ENCODE peak calls at places on chromosomes 16 and 17, in six cellular contexts. One of them, this sample, is unnamed.
A peak's percentile ranks its signal among the peaks of the same experiment; 100 is the strongest.

GRCh38 chr16:75424096-75424762 is 9.1 kb downstream of the CFDP1 start:
- DNase-seq in stimulated activated CD8-positive, alpha-beta memory T cell treated with anti-CD3 and anti-CD28 coated beads, Interleukin-7, amount 100 ng/mL, for 1 hour: no peak
- DNase-seq in stimulated activated CD4-positive, alpha-beta T cell treated with anti-CD3 and anti-CD28 coated beads, Interleukin-1b, Interleukin-23, amount 100 ng/mL, for 4 hours: no peak
- DNase-seq in NCI-H146: no peak
- DNase-seq in left kidney: peak; percentile 55
- DNase-seq in activated naive CD8-positive, alpha-beta T cell treated with anti-CD3 and anti-CD28 coated beads, Interleukin-2, amount 50 U/mL, for 24 hours: no peak
- DNase-seq in this sample: no peak

GRCh38 chr17:77442976-77443742 is 302.4 kb downstream of the SEC14L1 start:
- DNase-seq in stimulated activated CD8-positive, alpha-beta memory T cell treated with anti-CD3 and anti-CD28 coated beads, Interleukin-7, amount 100 ng/mL, for 1 hour: no peak
- DNase-seq in stimulated activated CD4-positive, alpha-beta T cell treated with anti-CD3 and anti-CD28 coated beads, Interleukin-1b, Interleukin-23, amount 100 ng/mL, for 4 hours: no peak
- DNase-seq in NCI-H146: no peak
- DNase-seq in left kidney: no peak
- DNase-seq in activated naive CD8-positive, alpha-beta T cell treated with anti-CD3 and anti-CD28 coated beads, Interleukin-2, amount 50 U/mL, for 24 hours: no peak
- DNase-seq in this sample: no peak

GRCh38 chr17:9432121-9432866 is 143.3 kb downstream of the STX8 start:
- DNase-seq in stimulated activated CD8-positive, alpha-beta memory T cell treated with anti-CD3 and anti-CD28 coated beads, Interleukin-7, amount 100 ng/mL, for 1 hour: no peak
- DNase-seq in stimulated activated CD4-positive, alpha-beta T cell treated with anti-CD3 and anti-CD28 coated beads, Interleukin-1b, Interleukin-23, amount 100 ng/mL, for 4 hours: no peak
- DNase-seq in NCI-H146: no peak
- DNase-seq in left kidney: peak; percentile 45
- DNase-seq in activated naive CD8-positive, alpha-beta T cell treated with anti-CD3 and anti-CD28 coated beads, Interleukin-2, amount 50 U/mL, for 24 hours: no peak
- DNase-seq in this sample: no peak

GRCh38 chr16:30775381-30776099 is 11.5 kb downstream of the ZNF629 start:
- DNase-seq in stimulated activated CD8-positive, alpha-beta memory T cell treated with anti-CD3 and anti-CD28 coated beads, Interleukin-7, amount 100 ng/mL, for 1 hour: peak; percentile 8
- DNase-seq in stimulated activated CD4-positive, alpha-beta T cell treated with anti-CD3 and anti-CD28 coated beads, Interleukin-1b, Interleukin-23, amount 100 ng/mL, for 4 hours: peak; percentile 52
- DNase-seq in NCI-H146: peak; percentile 91
- DNase-seq in left kidney: peak; percentile 97
- DNase-seq in activated naive CD8-positive, alpha-beta T cell treated with anti-CD3 and anti-CD28 coated beads, Interleukin-2, amount 50 U/mL, for 24 hours: peak; percentile 74
- DNase-seq in this sample: peak; percentile 60

GRCh38 chr17:80151333-80151732 is 4.4 kb upstream of the EIF4A3 start:
- DNase-seq in stimulated activated CD8-positive, alpha-beta memory T cell treated with anti-CD3 and anti-CD28 coated beads, Interleukin-7, amount 100 ng/mL, for 1 hour: no peak
- DNase-seq in stimulated activated CD4-positive, alpha-beta T cell treated with anti-CD3 and anti-CD28 coated beads, Interleukin-1b, Interleukin-23, amount 100 ng/mL, for 4 hours: no peak
- DNase-seq in NCI-H146: no peak
- DNase-seq in left kidney: no peak
- DNase-seq in activated naive CD8-positive, alpha-beta T cell treated with anti-CD3 and anti-CD28 coated beads, Interleukin-2, amount 50 U/mL, for 24 hours: no peak
- DNase-seq in this sample: no peak

GRCh38 chr17:4648741-4649140 is 7.3 kb upstream of the ALOX15 start:
- DNase-seq in stimulated activated CD8-positive, alpha-beta memory T cell treated with anti-CD3 and anti-CD28 coated beads, Interleukin-7, amount 100 ng/mL, for 1 hour: no peak
- DNase-seq in stimulated activated CD4-positive, alpha-beta T cell treated with anti-CD3 and anti-CD28 coated beads, Interleukin-1b, Interleukin-23, amount 100 ng/mL, for 4 hours: no peak
- DNase-seq in NCI-H146: peak; percentile 94
- DNase-seq in left kidney: no peak
- DNase-seq in activated naive CD8-positive, alpha-beta T cell treated with anti-CD3 and anti-CD28 coated beads, Interleukin-2, amount 50 U/mL, for 24 hours: no peak
- DNase-seq in this sample: peak; percentile 88

GRCh38 chr16:89113661-89114060 is 20.0 kb downstream of the ACSF3 start:
- DNase-seq in stimulated activated CD8-positive, alpha-beta memory T cell treated with anti-CD3 and anti-CD28 coated beads, Interleukin-7, amount 100 ng/mL, for 1 hour: no peak
- DNase-seq in stimulated activated CD4-positive, alpha-beta T cell treated with anti-CD3 and anti-CD28 coated beads, Interleukin-1b, Interleukin-23, amount 100 ng/mL, for 4 hours: no peak
- DNase-seq in NCI-H146: no peak
- DNase-seq in left kidney: no peak
- DNase-seq in activated naive CD8-positive, alpha-beta T cell treated with anti-CD3 and anti-CD28 coated beads, Interleukin-2, amount 50 U/mL, for 24 hours: no peak
- DNase-seq in this sample: no peak

GRCh38 chr17:78588258-78589030 is 11.2 kb upstream of the DNAH17 start:
- DNase-seq in stimulated activated CD8-positive, alpha-beta memory T cell treated with anti-CD3 and anti-CD28 coated beads, Interleukin-7, amount 100 ng/mL, for 1 hour: no peak
- DNase-seq in stimulated activated CD4-positive, alpha-beta T cell treated with anti-CD3 and anti-CD28 coated beads, Interleukin-1b, Interleukin-23, amount 100 ng/mL, for 4 hours: no peak
- DNase-seq in NCI-H146: peak; percentile 82
- DNase-seq in left kidney: peak; percentile 35
- DNase-seq in activated naive CD8-positive, alpha-beta T cell treated with anti-CD3 and anti-CD28 coated beads, Interleukin-2, amount 50 U/mL, for 24 hours: no peak
- DNase-seq in this sample: no peak

GRCh38 chr17:70454377-70454776 is 285.0 kb downstream of the KCNJ2 start:
- DNase-seq in stimulated activated CD8-positive, alpha-beta memory T cell treated with anti-CD3 and anti-CD28 coated beads, Interleukin-7, amount 100 ng/mL, for 1 hour: no peak
- DNase-seq in stimulated activated CD4-positive, alpha-beta T cell treated with anti-CD3 and anti-CD28 coated beads, Interleukin-1b, Interleukin-23, amount 100 ng/mL, for 4 hours: no peak
- DNase-seq in NCI-H146: no peak
- DNase-seq in left kidney: no peak
- DNase-seq in activated naive CD8-positive, alpha-beta T cell treated with anti-CD3 and anti-CD28 coated beads, Interleukin-2, amount 50 U/mL, for 24 hours: no peak
- DNase-seq in this sample: no peak

GRCh38 chr16:2082171-2082982 is 34.6 kb downstream of the TSC2 start:
- DNase-seq in stimulated activated CD8-positive, alpha-beta memory T cell treated with anti-CD3 and anti-CD28 coated beads, Interleukin-7, amount 100 ng/mL, for 1 hour: no peak
- DNase-seq in stimulated activated CD4-positive, alpha-beta T cell treated with anti-CD3 and anti-CD28 coated beads, Interleukin-1b, Interleukin-23, amount 100 ng/mL, for 4 hours: no peak
- DNase-seq in NCI-H146: no peak
- DNase-seq in left kidney: peak; percentile 95
- DNase-seq in activated naive CD8-positive, alpha-beta T cell treated with anti-CD3 and anti-CD28 coated beads, Interleukin-2, amount 50 U/mL, for 24 hours: no peak
- DNase-seq in this sample: peak; percentile 93

GRCh38 chr17:39818282-39819000 is 45.7 kb downstream of the IKZF3 start:
- DNase-seq in stimulated activated CD8-positive, alpha-beta memory T cell treated with anti-CD3 and anti-CD28 coated beads, Interleukin-7, amount 100 ng/mL, for 1 hour: no peak
- DNase-seq in stimulated activated CD4-positive, alpha-beta T cell treated with anti-CD3 and anti-CD28 coated beads, Interleukin-1b, Interleukin-23, amount 100 ng/mL, for 4 hours: no peak
- DNase-seq in NCI-H146: no peak
- DNase-seq in left kidney: no peak
- DNase-seq in activated naive CD8-positive, alpha-beta T cell treated with anti-CD3 and anti-CD28 coated beads, Interleukin-2, amount 50 U/mL, for 24 hours: no peak
- DNase-seq in this sample: no peak

GRCh38 chr16:13961099-13961811 is 41.3 kb downstream of the ERCC4 start:
- DNase-seq in stimulated activated CD8-positive, alpha-beta memory T cell treated with anti-CD3 and anti-CD28 coated beads, Interleukin-7, amount 100 ng/mL, for 1 hour: no peak
- DNase-seq in stimulated activated CD4-positive, alpha-beta T cell treated with anti-CD3 and anti-CD28 coated beads, Interleukin-1b, Interleukin-23, amount 100 ng/mL, for 4 hours: no peak
- DNase-seq in NCI-H146: no peak
- DNase-seq in left kidney: peak; percentile 79
- DNase-seq in activated naive CD8-positive, alpha-beta T cell treated with anti-CD3 and anti-CD28 coated beads, Interleukin-2, amount 50 U/mL, for 24 hours: no peak
- DNase-seq in this sample: no peak

GRCh38 chr17:82373731-82374625 is 2.4 kb downstream of the UTS2R start:
- DNase-seq in stimulated activated CD8-positive, alpha-beta memory T cell treated with anti-CD3 and anti-CD28 coated beads, Interleukin-7, amount 100 ng/mL, for 1 hour: no peak
- DNase-seq in stimulated activated CD4-positive, alpha-beta T cell treated with anti-CD3 and anti-CD28 coated beads, Interleukin-1b, Interleukin-23, amount 100 ng/mL, for 4 hours: no peak
- DNase-seq in NCI-H146: no peak
- DNase-seq in left kidney: no peak
- DNase-seq in activated naive CD8-positive, alpha-beta T cell treated with anti-CD3 and anti-CD28 coated beads, Interleukin-2, amount 50 U/mL, for 24 hours: no peak
- DNase-seq in this sample: no peak

GRCh38 chr16:1989826-1990335 is at the start of gene SYNGR3:
- DNase-seq in stimulated activated CD8-positive, alpha-beta memory T cell treated with anti-CD3 and anti-CD28 coated beads, Interleukin-7, amount 100 ng/mL, for 1 hour: no peak
- DNase-seq in stimulated activated CD4-positive, alpha-beta T cell treated with anti-CD3 and anti-CD28 coated beads, Interleukin-1b, Interleukin-23, amount 100 ng/mL, for 4 hours: no peak
- DNase-seq in NCI-H146: peak; percentile 74
- DNase-seq in left kidney: peak; percentile 36
- DNase-seq in activated naive CD8-positive, alpha-beta T cell treated with anti-CD3 and anti-CD28 coated beads, Interleukin-2, amount 50 U/mL, for 24 hours: no peak
- DNase-seq in this sample: no peak

GRCh38 chr16:85921026-85921425 is 22.1 kb downstream of the IRF8 start:
- DNase-seq in stimulated activated CD8-positive, alpha-beta memory T cell treated with anti-CD3 and anti-CD28 coated beads, Interleukin-7, amount 100 ng/mL, for 1 hour: no peak
- DNase-seq in stimulated activated CD4-positive, alpha-beta T cell treated with anti-CD3 and anti-CD28 coated beads, Interleukin-1b, Interleukin-23, amount 100 ng/mL, for 4 hours: no peak
- DNase-seq in NCI-H146: no peak
- DNase-seq in left kidney: no peak
- DNase-seq in activated naive CD8-positive, alpha-beta T cell treated with anti-CD3 and anti-CD28 coated beads, Interleukin-2, amount 50 U/mL, for 24 hours: no peak
- DNase-seq in this sample: no peak

GRCh38 chr16:67538666-67539101 is 10.1 kb downstream of the RIPOR1 start:
- DNase-seq in stimulated activated CD8-positive, alpha-beta memory T cell treated with anti-CD3 and anti-CD28 coated beads, Interleukin-7, amount 100 ng/mL, for 1 hour: no peak
- DNase-seq in stimulated activated CD4-positive, alpha-beta T cell treated with anti-CD3 and anti-CD28 coated beads, Interleukin-1b, Interleukin-23, amount 100 ng/mL, for 4 hours: no peak
- DNase-seq in NCI-H146: no peak
- DNase-seq in left kidney: peak; percentile 39
- DNase-seq in activated naive CD8-positive, alpha-beta T cell treated with anti-CD3 and anti-CD28 coated beads, Interleukin-2, amount 50 U/mL, for 24 hours: no peak
- DNase-seq in this sample: no peak

This sample was measured in DMS153.